ENCODE peak calls at places on chromosomes 4 and X, in four cellular contexts. F is left ventricle myocardium inferior, T is KBM-7, K is NAMALWA. X is an unnamed sample.

GRCh38 chrX:8201896-8202331 is 30.8 kb upstream of the VCX2 start:
- DNase-seq in F (peak), T (no peak), K (no peak), X (no peak)

GRCh38 chrX:46444011-46444410 is 101.2 kb downstream of the ZNF674 start:
- DNase-seq in F (no peak), T (peak), K (no peak), X (no peak)

GRCh38 chr4:122379239-122379638 is 428 bp downstream of the ADAD1 start:
- DNase-seq in F (no peak), T (no peak), K (no peak), X (no peak)

GRCh38 chr4:184825394-184826314 is at the start of gene ACSL1:
- DNase-seq in F (peak), T (peak), K (peak), X (no peak)

GRCh38 chr4:106614446-106614845 is 245.9 kb upstream of the GIMD1 start:
- DNase-seq in F (no peak), T (no peak), K (no peak), X (no peak)

GRCh38 chr4:108118505-108118904 is 50.2 kb downstream of the LEF1 start:
- DNase-seq in F (no peak), T (no peak), K (peak), X (peak)

GRCh38 chr4:32858971-32859370 is 2138.8 kb downstream of the PCDH7 start:
- DNase-seq in F (no peak), T (no peak), K (no peak), X (no peak)

GRCh38 chr4:2261110-2261852 is 628 bp downstream of the MXD4 start:
- DNase-seq in F (peak), T (no peak), K (peak), X (peak)

GRCh38 chr4:91113130-91113706 is 986.0 kb downstream of the CCSER1 start:
- DNase-seq in F (no peak), T (peak), K (peak), X (no peak)

GRCh38 chrX:114959729-114960128 is 57.7 kb downstream of the IL13RA2 start:
- DNase-seq in F (no peak), T (peak), K (peak), X (peak)

GRCh38 chr4:140020457-140021361 is 133.3 kb downstream of the MAML3 start:
- DNase-seq in F (no peak), T (no peak), K (no peak), X (no peak)

GRCh38 chr4:151100517-151100916 is 1.1 kb downstream of the RPS3A start:
- DNase-seq in F (no peak), T (peak), K (no peak), X (no peak)

GRCh38 chr4:164169591-164169990 is 584.3 kb upstream of the SMIM31 start:
- DNase-seq in F (no peak), T (no peak), K (no peak), X (no peak)

GRCh38 chr4:123110147-123110546 is 187.8 kb upstream of the NUDT6 start:
- DNase-seq in F (no peak), T (no peak), K (no peak), X (no peak)

GRCh38 chrX:53262189-53262917 is 19.0 kb downstream of the IQSEC2 start:
- DNase-seq in F (no peak), T (no peak), K (no peak), X (no peak)

GRCh38 chrX:25998687-25999086 is 139.5 kb upstream of the MAGEB18 start:
- DNase-seq in F (no peak), T (no peak), K (no peak), X (no peak)

GRCh38 chr4:108192056-108192455 is 23.3 kb upstream of the LEF1 start:
- DNase-seq in F (no peak), T (no peak), K (no peak), X (no peak)

GRCh38 chrX:133868687-133869086 is 116.7 kb downstream of the GPC3 start:
- DNase-seq in F (no peak), T (no peak), K (no peak), X (no peak)

GRCh38 chrX:26788402-26788998 is 572.5 kb downstream of the MAGEB5 start:
- DNase-seq in F (no peak), T (no peak), K (no peak), X (no peak)

GRCh38 chr4:140904904-140905303 is 148.7 kb upstream of the TBC1D9 start:
- DNase-seq in F (no peak), T (no peak), K (no peak), X (no peak)

GRCh38 chrX:153568612-153569011 is 30.3 kb downstream of the CCNQ start:
- DNase-seq in F (no peak), T (no peak), K (no peak), X (peak)

GRCh38 chr4:83112239-83112638 is 2.3 kb downstream of the PLAC8 start:
- DNase-seq in F (no peak), T (peak), K (peak), X (no peak)

GRCh38 chr4:38533024-38533556 is 130.9 kb upstream of the KLF3 start:
- DNase-seq in F (no peak), T (no peak), K (no peak), X (no peak)

GRCh38 chrX:154374361-154375155 is at the start of gene FLNA:
- DNase-seq in F (peak), T (peak), K (no peak), X (no peak)

GRCh38 chr4:127188847-127189246 is 443.9 kb upstream of the INTU start:
- DNase-seq in F (no peak), T (peak), K (no peak), X (no peak)

GRCh38 chr4:41541697-41542096 is 3.7 kb downstream of the LIMCH1 start:
- DNase-seq in F (no peak), T (no peak), K (no peak), X (no peak)

GRCh38 chrX:153595387-153595786 is 3.6 kb downstream of the CCNQ start:
- DNase-seq in F (no peak), T (no peak), K (no peak), X (no peak)

GRCh38 chr4:104429150-104429741 is 65.4 kb downstream of the CXXC4 start:
- DNase-seq in F (no peak), T (no peak), K (no peak), X (no peak)

GRCh38 chrX:133350751-133351150 is 64.5 kb downstream of the GPC4 start:
- DNase-seq in F (peak), T (no peak), K (no peak), X (no peak)

GRCh38 chrX:1778817-1779216 is 164.0 kb downstream of the ASMT start:
- DNase-seq in F (no peak), T (no peak), K (no peak), X (no peak)

GRCh38 chr4:102959503-102959902 is 60.0 kb downstream of the SLC9B1 start:
- DNase-seq in F (peak), T (no peak), K (no peak), X (no peak)

GRCh38 chr4:125572601-125573000 is 257.8 kb downstream of the FAT4 start:
- DNase-seq in F (no peak), T (no peak), K (no peak), X (no peak)

GRCh38 chr4:16082424-16083216 is 1.2 kb downstream of the PROM1 start:
- DNase-seq in F (no peak), T (no peak), K (no peak), X (peak)

GRCh38 chrX:12011075-12011474 is 127.2 kb upstream of the FRMPD4 start:
- DNase-seq in F (no peak), T (no peak), K (no peak), X (no peak)

GRCh38 chr4:6674500-6675149 is 19.1 kb upstream of the S100P start:
- DNase-seq in F (no peak), T (peak), K (peak), X (peak)

GRCh38 chrX:109826954-109827708 is 94.1 kb upstream of the ACSL4 start:
- DNase-seq in F (no peak), T (no peak), K (no peak), X (no peak)

GRCh38 chr4:5757091-5757490 is 46.1 kb downstream of the EVC start:
- DNase-seq in F (no peak), T (no peak), K (no peak), X (no peak)

X was measured in HuH-7.5.